ENCODE peak calls at places on chromosomes 13 and 19, in five cellular contexts. T, U, F, S and N are unnamed samples.

GRCh38 chr13:22735381-22735995 is 445.3 kb upstream of the SGCG start:
- DNase-seq in S (no peak), U (no peak), F (no peak), T (peak; percentile 43), N (no peak)

GRCh38 chr19:42409477-42409876 is 17.7 kb downstream of the LIPE start:
- DNase-seq in S (no peak), F (no peak), U (no peak), T (no peak), N (no peak)

GRCh38 chr19:17423429-17424208 is 3.8 kb downstream of the MVB12A start:
- DNase-seq in T (no peak), F (no peak), U (no peak), S (no peak), N (no peak)

GRCh38 chr13:86881390-86881789 is 789.8 kb upstream of the SLITRK5 start:
- DNase-seq in U (no peak), S (no peak), F (peak; percentile 33), T (no peak), N (no peak)

GRCh38 chr19:47309608-47310007 is at the start of gene C5AR1:
- DNase-seq in S (no peak), F (no peak), T (no peak), U (no peak), N (no peak)

GRCh38 chr13:62171697-62172096 is 756.0 kb upstream of the PCDH20 start:
- DNase-seq in F (no peak), U (no peak), T (no peak), S (no peak), N (peak; percentile 39)

GRCh38 chr19:1173160-1173844 is 766 bp downstream of the SBNO2 start:
- DNase-seq in F (no peak), S (no peak), U (no peak), T (no peak), N (peak; percentile 60)

GRCh38 chr13:59979589-59979988 is 184.1 kb downstream of the DIAPH3 start:
- DNase-seq in T (no peak), U (no peak), S (no peak), F (no peak), N (no peak)

GRCh38 chr13:54210397-54211050 is 1181.9 kb downstream of the OLFM4 start:
- DNase-seq in T (no peak), U (no peak), S (no peak), F (no peak), N (no peak)

GRCh38 chr13:77599351-77599750 is 63.8 kb downstream of the SCEL start:
- DNase-seq in U (no peak), F (no peak), S (no peak), T (no peak), N (no peak)

GRCh38 chr19:35622750-35623149 is 6.1 kb upstream of the RBM42 start:
- DNase-seq in F (no peak), T (no peak), S (no peak), U (no peak), N (no peak)

GRCh38 chr13:111853766-111854165 is 213.2 kb upstream of the SOX1 start:
- DNase-seq in S (no peak), F (no peak), U (no peak), T (no peak), N (no peak)

GRCh38 chr19:37855098-37855497 is 51.3 kb downstream of the WDR87 start:
- DNase-seq in U (peak; percentile 17), T (no peak), S (no peak), F (no peak), N (no peak)

GRCh38 chr19:42090687-42091086 is 14.7 kb downstream of the ZNF574 start:
- DNase-seq in S (no peak), U (no peak), F (no peak), T (no peak), N (no peak)

GRCh38 chr19:4144666-4145261 is 8.7 kb upstream of the CREB3L3 start:
- DNase-seq in F (no peak), S (no peak), U (peak; percentile 43), T (no peak), N (peak; percentile 45)

GRCh38 chr13:93646247-93646646 is 419.6 kb downstream of the GPC6 start:
- DNase-seq in F (no peak), U (no peak), S (no peak), T (no peak), N (no peak)

GRCh38 chr13:71661921-71662320 is 205.1 kb downstream of the DACH1 start:
- DNase-seq in T (no peak), S (no peak), U (peak; percentile 41), F (no peak), N (no peak)

GRCh38 chr19:57406516-57407123 is 4.3 kb upstream of the ZNF17 start:
- DNase-seq in U (peak; percentile 45), T (peak; percentile 91), F (peak; percentile 44), S (peak; percentile 58), N (peak; percentile 60)

GRCh38 chr13:99859178-99860177 is 112.1 kb downstream of the ZIC5 start:
- DNase-seq in F (no peak), S (no peak), T (no peak), U (no peak), N (no peak)

GRCh38 chr19:823565-824121 is 1.9 kb upstream of the PLPPR3 start:
- DNase-seq in U (no peak), F (no peak), T (peak; percentile 43), S (no peak), N (peak; percentile 44)

GRCh38 chr19:29477831-29478577 is 47.8 kb upstream of the VSTM2B start:
- DNase-seq in S (no peak), T (no peak), U (no peak), F (no peak), N (no peak)

GRCh38 chr19:31913103-31913710 is 432.2 kb upstream of the ZNF507 start:
- DNase-seq in T (no peak), S (no peak), U (no peak), F (no peak), N (no peak)

GRCh38 chr13:61423879-61424278 is 8.2 kb upstream of the PCDH20 start:
- DNase-seq in U (no peak), S (no peak), F (no peak), T (no peak), N (no peak)

GRCh38 chr13:97544041-97544765 is 110.2 kb downstream of the RAP2A start:
- DNase-seq in T (no peak), U (peak; percentile 75), F (no peak), S (no peak), N (peak; percentile 75)

GRCh38 chr19:1177322-1178114 is 3.5 kb upstream of the SBNO2 start:
- DNase-seq in T (no peak), U (peak; percentile 97), F (no peak), S (no peak), N (peak; percentile 91)

GRCh38 chr13:112143753-112144615 is 77.0 kb downstream of the SOX1 start:
- DNase-seq in T (no peak), F (no peak), S (no peak), U (no peak), N (no peak)

GRCh38 chr19:8116437-8117293 is 32.7 kb downstream of the FBN3 start:
- DNase-seq in S (no peak), F (no peak), T (no peak), U (no peak), N (no peak)

DNA sequence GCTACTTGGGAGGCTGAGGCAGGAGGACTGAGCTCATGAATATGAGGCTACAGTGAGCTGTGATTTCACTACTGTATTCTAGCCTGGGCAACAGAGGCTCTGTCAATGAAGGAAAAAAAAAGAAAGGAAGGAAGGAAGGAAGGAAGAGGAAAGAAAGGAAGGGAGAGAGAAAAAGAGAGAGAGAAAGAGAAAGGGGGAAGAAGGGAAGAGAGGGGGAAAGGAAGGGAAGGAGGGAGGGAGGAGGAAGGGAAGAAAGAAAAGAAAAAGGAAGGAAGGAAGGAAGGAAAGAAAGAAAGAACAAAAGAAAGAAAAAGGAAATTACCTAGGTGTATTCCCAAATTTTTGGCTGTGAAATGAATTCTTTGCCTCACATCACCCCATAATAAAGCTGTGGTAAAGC is 7.2 kb upstream of the RFX2 start:
- DNase-seq in S (no peak), F (no peak), U (no peak), T (no peak), N (no peak)
- H2AFZ ChIP-seq in S (no peak overlapping the region), F (no peak overlapping the region), U (no peak overlapping the region), T (no peak overlapping the region), N (no peak overlapping the region)

GRCh38 chr19:39403331-39404312 is 3.0 kb upstream of the ZFP36 start:
- DNase-seq in F (peak; percentile 78), U (peak; percentile 99), S (peak; percentile 89), T (peak; percentile 87), N (peak; percentile 100)

GRCh38 chr19:39400997-39401548 is 5.6 kb upstream of the ZFP36 start:
- DNase-seq in U (no peak), F (no peak), S (no peak), T (no peak), N (no peak)

GRCh38 chr19:39405261-39405912 is 1.3 kb upstream of the ZFP36 start:
- DNase-seq in F (no peak), U (no peak), T (no peak), S (no peak), N (peak; percentile 52)

GRCh38 chr19:39401549-39402416 is 4.9 kb upstream of the ZFP36 start:
- DNase-seq in S (no peak), F (no peak), U (peak; percentile 89), T (no peak), N (peak; percentile 94)

DNA sequence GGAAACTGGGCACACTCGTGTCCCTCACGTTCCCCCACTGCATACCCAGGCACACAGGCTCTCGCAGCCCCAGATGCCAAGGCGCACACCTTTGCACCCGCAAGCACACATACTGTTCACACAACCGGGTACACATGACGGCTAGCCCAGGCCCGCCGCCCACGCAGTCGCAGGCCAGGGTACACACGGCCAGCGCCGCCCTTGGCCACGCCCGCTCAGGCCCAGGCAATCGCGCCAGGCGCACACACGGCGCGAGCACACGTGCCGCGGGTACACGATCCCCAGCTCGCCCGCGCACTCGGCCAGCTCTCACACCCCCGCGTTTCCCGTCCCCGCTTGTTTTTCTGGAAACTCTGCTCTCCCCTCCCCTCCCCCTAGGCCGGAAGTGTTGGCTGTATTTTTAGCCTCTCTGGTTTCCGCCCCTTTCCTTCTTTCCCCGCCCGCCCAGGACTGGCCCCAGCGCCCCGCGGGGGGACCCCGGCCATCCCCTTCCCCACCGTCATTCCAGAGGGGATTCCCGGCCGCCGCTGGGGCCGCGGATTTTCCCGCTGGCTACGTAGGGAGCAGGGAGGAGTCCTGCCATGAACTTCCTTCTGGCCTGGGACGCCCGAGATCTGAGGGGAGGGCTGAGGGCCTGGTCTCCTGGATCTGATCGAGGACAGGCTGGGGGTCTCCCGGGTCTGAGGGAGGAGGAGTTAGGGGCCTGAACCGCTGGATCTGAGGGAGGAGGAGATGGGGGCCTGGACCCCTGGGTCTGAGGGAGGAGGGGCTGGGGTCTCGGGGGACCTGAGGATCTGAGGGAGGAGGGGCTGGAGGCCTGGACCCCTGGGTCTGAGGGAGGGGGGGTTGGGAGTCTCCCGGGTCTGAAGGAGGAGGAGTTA is 4.0 kb upstream of the ZFP36 start:
- DNase-seq in S (peak; percentile 83), U (peak; percentile 93), T (peak; percentile 91), F (no peak), N (peak; percentile 96)
- H2BK15ac ChIP-seq in S (peak overlapping the region; percentile 83), U (peak overlapping the region; percentile 90), T (peak overlapping the region; percentile 27), F (peak overlapping the region; percentile 85), N (peak overlapping the region; percentile 98)

GRCh38 chr19:34269489-34269888 is 15.1 kb downstream of the GARRE1 start:
- DNase-seq in S (no peak), U (no peak), F (no peak), T (no peak), N (no peak)
- H2AFZ ChIP-seq in S (no peak overlapping the region), U (no peak overlapping the region), F (no peak overlapping the region), T (no peak overlapping the region), N (peak overlapping the region; percentile 32)

DNA sequence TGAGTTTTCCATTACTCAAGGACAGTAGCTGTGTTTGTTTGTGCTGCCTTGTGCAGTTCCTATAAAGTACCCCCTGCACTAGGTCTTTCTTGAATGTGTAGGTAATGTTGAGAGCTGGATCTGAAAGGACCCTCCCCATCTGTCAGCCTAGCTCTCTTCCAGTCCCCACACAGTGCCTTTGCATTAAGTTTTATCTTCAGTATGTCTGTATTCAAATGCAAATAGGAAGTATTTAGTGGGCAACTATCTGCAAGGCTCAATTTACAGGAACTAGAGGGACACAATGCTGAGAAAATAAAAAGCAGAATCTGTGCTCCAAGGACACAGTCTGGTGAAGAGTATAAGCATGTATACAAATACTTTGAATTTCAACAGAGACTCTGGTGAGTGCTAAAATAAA is 558.5 kb downstream of the RFC3 start:
- DNase-seq in T (no peak), F (no peak), U (no peak), S (no peak), N (no peak)
- H2BK15ac ChIP-seq in T (no peak overlapping the region), F (no peak overlapping the region), U (no peak overlapping the region), S (no peak overlapping the region), N (no peak overlapping the region)